ENCODE peak calls at places on chromosomes 2 and 18, in nine cellular contexts. D is upper lobe of right lung, S is IMR-90, C is RWPE2, X is colonic mucosa, V is cardiac muscle cell, A is PC-9, U is keratinocyte, N is HCT116. Q is an unnamed sample.
A peak's percentile ranks its signal among the peaks of the same experiment; 100 is the strongest.

GRCh38 chr2:197461073-197461472 is 7.7 kb downstream of the COQ10B start:
- DNase-seq in D (no peak), S (peak; percentile 8), C (no peak), X (no peak), V (no peak), A (peak; percentile 9), U (no peak), N (no peak), Q (peak; percentile 64)

GRCh38 chr2:149871091-149871885 is 283.7 kb upstream of the MMADHC start:
- DNase-seq in D (no peak), S (no peak), C (no peak), X (no peak), V (no peak), A (no peak), U (no peak), N (no peak), Q (no peak)

GRCh38 chr18:73315381-73315780 is 447.6 kb upstream of the NETO1 start:
- DNase-seq in D (no peak), S (no peak), C (no peak), X (no peak), V (no peak), A (no peak), U (no peak), N (no peak), Q (no peak)

GRCh38 chr2:219001577-219002394 is 8.6 kb upstream of the CRYBA2 start:
- DNase-seq in D (peak; percentile 94), S (no peak), C (no peak), X (peak; percentile 96), V (no peak), A (peak; percentile 70), U (peak; percentile 13), N (peak; percentile 40), Q (no peak)

GRCh38 chr2:236711440-236711839 is 141.8 kb downstream of the ACKR3 start:
- DNase-seq in D (no peak), S (no peak), C (no peak), X (no peak), V (no peak), A (peak; percentile 57), U (peak; percentile 35), N (no peak), Q (peak; percentile 77)

GRCh38 chr2:217105733-217106649 is 246.1 kb upstream of the TNP1 start:
- DNase-seq in D (no peak), S (peak; percentile 95), C (peak; percentile 79), X (no peak), V (no peak), A (peak; percentile 79), U (peak; percentile 90), N (peak; percentile 80), Q (peak; percentile 83)

GRCh38 chr2:212237350-212238095 is 301.1 kb downstream of the ERBB4 start:
- DNase-seq in D (no peak), S (no peak), C (no peak), X (no peak), V (peak; percentile 53), A (no peak), U (no peak), N (no peak), Q (no peak)

GRCh38 chr18:31230495-31230894 is 67.8 kb upstream of the DSC1 start:
- DNase-seq in D (no peak), S (peak; percentile 86), C (no peak), X (no peak), V (no peak), A (no peak), U (peak; percentile 84), N (peak; percentile 89), Q (no peak)

GRCh38 chr2:53911434-53912189 is 51.8 kb upstream of the GPR75 start:
- DNase-seq in D (no peak), S (peak; percentile 7), C (no peak), X (no peak), V (peak; percentile 0), A (no peak), U (no peak), N (no peak), Q (peak; percentile 3)

GRCh38 chr2:69997296-69998184 is 36.1 kb upstream of the ASPRV1 start:
- DNase-seq in D (no peak), S (peak; percentile 71), C (peak; percentile 78), X (no peak), V (no peak), A (peak; percentile 82), U (peak; percentile 87), N (peak; percentile 57), Q (peak; percentile 70)

GRCh38 chr2:216787851-216788250 is 72.0 kb downstream of the TNP1 start:
- DNase-seq in D (no peak), S (no peak), C (no peak), X (no peak), V (no peak), A (no peak), U (no peak), N (no peak), Q (no peak)

GRCh38 chr2:133414486-133415209 is 153.6 kb downstream of the NCKAP5 start:
- DNase-seq in D (no peak), S (peak; percentile 82), C (no peak), X (peak; percentile 26), V (no peak), A (no peak), U (no peak), N (no peak), Q (no peak)

GRCh38 chr18:56661414-56662101 is 10.4 kb downstream of the WDR7 start:
- DNase-seq in D (no peak), S (peak; percentile 21), C (no peak), X (no peak), V (no peak), A (no peak), U (no peak), N (no peak), Q (peak; percentile 14)

GRCh38 chr2:2727876-2728511 is 396.9 kb upstream of the MYT1L start:
- DNase-seq in D (no peak), S (no peak), C (no peak), X (no peak), V (no peak), A (no peak), U (no peak), N (no peak), Q (no peak)

GRCh38 chr2:207768891-207769596 is 662 bp downstream of the FZD5 start:
- DNase-seq in D (peak; percentile 74), S (no peak), C (no peak), X (peak; percentile 42), V (peak; percentile 48), A (no peak), U (no peak), N (no peak), Q (peak; percentile 22)

GRCh38 chr2:4175343-4175742 is 472.0 kb downstream of the DCDC2C start:
- DNase-seq in D (no peak), S (no peak), C (no peak), X (no peak), V (no peak), A (no peak), U (no peak), N (no peak), Q (no peak)

GRCh38 chr2:240782886-240783818 is 36.9 kb downstream of the KIF1A start:
- DNase-seq in D (no peak), S (no peak), C (peak; percentile 42), X (no peak), V (no peak), A (no peak), U (no peak), N (no peak), Q (no peak)

DNA sequence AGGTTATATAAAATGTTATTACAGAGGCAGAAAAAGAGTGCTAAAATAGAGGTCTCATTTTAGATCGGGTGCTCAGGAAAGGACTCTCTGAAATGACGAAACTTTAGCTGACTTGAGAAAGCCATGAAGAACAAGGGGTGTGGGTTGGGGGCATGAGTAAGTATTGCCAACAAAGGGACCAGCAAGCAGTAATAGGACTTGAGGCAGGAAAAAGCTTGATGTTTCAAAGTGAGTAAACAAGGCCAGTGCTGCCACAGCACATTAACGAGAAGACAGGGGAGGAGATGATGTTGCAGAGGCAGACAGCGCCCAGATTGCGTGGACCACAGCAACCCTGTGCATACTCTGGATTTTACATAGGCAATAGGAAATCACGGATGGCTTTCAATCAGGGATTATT is 318.8 kb downstream of the ZEB2 start:
- DNase-seq in D (no peak), S (no peak), C (no peak), X (no peak), V (no peak), A (no peak), U (no peak), N (no peak), Q (no peak)
- TF ChIP-seq CTCF in D (no peak), S (no peak), C (no peak), X (no peak), V (no peak), A (no peak), U (no peak), N (no peak), Q (no peak)

DNA sequence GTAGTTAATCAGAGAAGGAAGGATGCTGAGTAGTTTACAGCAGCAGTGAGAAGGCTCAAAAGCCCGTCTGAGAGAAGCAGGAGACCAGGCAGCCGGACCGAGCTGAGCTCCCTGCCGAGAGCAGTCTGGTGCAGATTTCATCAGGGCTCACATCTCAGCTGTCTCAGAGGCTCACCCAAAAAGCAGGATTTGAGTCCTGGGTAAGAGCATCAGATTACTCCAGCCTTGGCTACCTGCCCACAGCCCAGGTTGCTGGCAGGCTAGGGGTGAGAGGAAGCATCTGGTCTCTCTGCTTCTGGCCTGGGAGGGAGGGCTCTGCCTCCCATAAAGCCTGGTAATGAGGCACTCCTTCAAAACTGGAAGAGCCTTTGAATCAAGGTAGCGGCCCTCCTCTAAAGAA is 140.5 kb downstream of the ST6GAL2 start:
- DNase-seq in D (no peak), S (no peak), C (no peak), X (no peak), V (peak; percentile 10), A (no peak), U (no peak), N (no peak), Q (no peak)
- H3K4me3 ChIP-seq in D (no peak overlapping the region), S (no peak overlapping the region), C (no peak overlapping the region), X (no peak overlapping the region), V (no peak overlapping the region), A (no peak overlapping the region), U (no peak overlapping the region), N (no peak overlapping the region), Q (no peak overlapping the region)

GRCh38 chr2:225270053-225270452 is 129.5 kb upstream of the NYAP2 start:
- DNase-seq in D (no peak), S (no peak), C (no peak), X (no peak), V (no peak), A (no peak), U (no peak), N (no peak), Q (no peak)
- TF ChIP-seq CTCF in D (no peak), S (no peak), C (no peak), X (no peak), V (no peak), A (no peak), U (no peak), N (no peak), Q (no peak)

DNA sequence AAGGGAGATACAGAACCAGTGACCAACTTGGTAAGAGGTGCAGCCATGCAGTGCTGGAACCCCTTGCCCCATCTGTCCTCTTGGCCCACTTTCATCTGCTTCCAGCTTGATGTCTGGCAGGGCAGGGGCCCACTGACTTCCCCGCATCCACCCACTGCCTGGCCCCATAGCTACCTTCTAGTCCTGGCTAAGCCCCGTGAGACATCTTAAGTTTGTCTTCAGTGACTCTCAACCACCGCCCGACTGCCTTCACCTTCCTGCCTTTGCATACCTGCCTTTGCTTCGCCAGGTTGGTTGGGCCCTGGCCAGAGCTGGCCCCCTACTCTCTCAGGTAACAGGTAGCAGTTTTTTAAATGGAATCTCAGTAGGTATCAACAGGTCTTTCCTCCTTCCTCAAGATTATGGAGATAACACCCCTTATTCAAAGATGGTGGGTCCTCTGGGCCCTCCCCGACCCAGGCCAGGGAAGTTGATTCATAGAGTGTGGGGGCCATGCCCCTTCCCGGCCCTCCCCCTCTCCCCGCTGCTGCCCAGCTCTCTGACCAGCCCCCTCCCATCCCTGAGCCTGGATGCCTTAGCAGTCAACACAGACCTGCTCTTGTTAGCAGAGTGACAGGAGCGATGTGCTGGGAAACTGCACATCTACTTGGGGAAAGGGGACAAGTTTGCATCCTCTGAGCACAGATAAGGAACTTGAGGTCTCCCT is 2.8 kb downstream of the ARID5A start:
- DNase-seq in D (peak; percentile 53), S (no peak), C (no peak), X (no peak), V (no peak), A (no peak), U (no peak), N (no peak), Q (no peak)
- H3K4me3 ChIP-seq in D (peak overlapping the region; percentile 92), S (no peak overlapping the region), C (no peak overlapping the region), X (peak overlapping the region; percentile 74), V (no peak overlapping the region), A (no peak overlapping the region), U (no peak overlapping the region), N (no peak overlapping the region), Q (no peak overlapping the region)